ENCODE peak calls at places on chromosome 17, in ten cellular contexts. M is lower lobe of right lung, D is fibroblast of the conjunctiva, Y is left cardiac atrium, C is HuH-7, B is activated T-cell treated with anti-CD3 and anti-CD28 coated beads for 1 hour, S is T-cell, Q is A549, H is GM19239, I is neuronal stem cell. L is an unnamed sample.

GRCh38 chr17:74864866-74865395 is 5.2 kb upstream of the GRIN2C start:
- DNase-seq in M (peak), D (peak), Y (peak), C (peak), B (peak), S (peak), Q (peak), H (peak), I (peak), L (peak)

GRCh38 chr17:42421479-42422332 is 1.4 kb downstream of the CAVIN1 start:
- DNase-seq in M (peak), D (peak), Y (peak), C (no peak), B (no peak), S (no peak), Q (no peak), H (no peak), I (no peak), L (no peak)

GRCh38 chr17:18961634-18962493 is 9.9 kb downstream of the SLC5A10 start:
- DNase-seq in M (no peak), D (no peak), Y (no peak), C (no peak), B (no peak), S (no peak), Q (peak), H (no peak), I (no peak), L (no peak)

GRCh38 chr17:81222906-81223757 is at the start of gene CEP131:
- DNase-seq in M (peak), D (peak), Y (peak), C (peak), B (peak), S (peak), Q (peak), H (peak), I (peak), L (peak)

GRCh38 chr17:19409509-19409908 is 1.5 kb upstream of the RNF112 start:
- DNase-seq in M (no peak), D (no peak), Y (no peak), C (no peak), B (no peak), S (no peak), Q (no peak), H (no peak), I (no peak), L (no peak)

GRCh38 chr17:62950067-62950466 is 16.0 kb upstream of the TANC2 start:
- DNase-seq in M (peak), D (peak), Y (peak), C (no peak), B (no peak), S (no peak), Q (peak), H (no peak), I (no peak), L (peak)

GRCh38 chr17:39868554-39868942 is 546 bp downstream of the ZPBP2 start:
- DNase-seq in M (no peak), D (no peak), Y (no peak), C (no peak), B (no peak), S (no peak), Q (no peak), H (no peak), I (no peak), L (no peak)

GRCh38 chr17:6254036-6254435 is 180.9 kb downstream of the AIPL1 start:
- DNase-seq in M (no peak), D (no peak), Y (no peak), C (no peak), B (no peak), S (no peak), Q (no peak), H (no peak), I (no peak), L (no peak)

GRCh38 chr17:1590031-1590746 is 27.6 kb upstream of the PITPNA start:
- DNase-seq in M (peak), D (peak), Y (peak), C (peak), B (no peak), S (no peak), Q (peak), H (no peak), I (no peak), L (peak)

GRCh38 chr17:64781810-64782555 is 119.9 kb upstream of the SMURF2 start:
- DNase-seq in M (no peak), D (no peak), Y (no peak), C (no peak), B (no peak), S (no peak), Q (no peak), H (no peak), I (no peak), L (no peak)

GRCh38 chr17:41013606-41014005 is 4.7 kb upstream of the KRTAP3-1 start:
- DNase-seq in M (no peak), D (peak), Y (no peak), C (no peak), B (no peak), S (no peak), Q (no peak), H (no peak), I (no peak), L (no peak)

GRCh38 chr17:69060835-69061234 is at the start of gene ABCA9:
- DNase-seq in M (no peak), D (peak), Y (no peak), C (no peak), B (no peak), S (no peak), Q (no peak), H (no peak), I (no peak), L (no peak)

GRCh38 chr17:43515641-43516040 is 30.5 kb downstream of the ETV4 start:
- DNase-seq in M (no peak), D (no peak), Y (no peak), C (no peak), B (no peak), S (no peak), Q (no peak), H (no peak), I (no peak), L (no peak)

GRCh38 chr17:14699569-14700190 is 398.8 kb downstream of the HS3ST3B1 start:
- DNase-seq in M (no peak), D (no peak), Y (no peak), C (peak), B (no peak), S (no peak), Q (peak), H (no peak), I (peak), L (no peak)

GRCh38 chr17:83053779-83054451 is 25.5 kb upstream of the METRNL start:
- DNase-seq in M (peak), D (no peak), Y (peak), C (no peak), B (no peak), S (peak), Q (no peak), H (no peak), I (no peak), L (peak)

GRCh38 chr17:34499576-34499975 is 79.8 kb upstream of the TMEM132E start:
- DNase-seq in M (no peak), D (no peak), Y (no peak), C (peak), B (no peak), S (no peak), Q (peak), H (no peak), I (peak), L (peak)

GRCh38 chr17:1733759-1734158 is 8.9 kb upstream of the SERPINF2 start:
- DNase-seq in M (no peak), D (no peak), Y (peak), C (no peak), B (no peak), S (no peak), Q (no peak), H (no peak), I (no peak), L (no peak)

GRCh38 chr17:47990962-47991731 is 20.2 kb downstream of the CDK5RAP3 start:
- DNase-seq in M (no peak), D (no peak), Y (no peak), C (no peak), B (no peak), S (no peak), Q (no peak), H (no peak), I (peak), L (no peak)

GRCh38 chr17:4479982-4480751 is 18.5 kb upstream of the SPNS2 start:
- DNase-seq in M (no peak), D (no peak), Y (no peak), C (no peak), B (no peak), S (no peak), Q (no peak), H (no peak), I (no peak), L (peak)

GRCh38 chr17:82648761-82649474 is 674 bp upstream of the WDR45B start:
- DNase-seq in M (peak), D (no peak), Y (peak), C (peak), B (no peak), S (no peak), Q (peak), H (peak), I (peak), L (no peak)

GRCh38 chr17:15999974-16000827 is 577 bp downstream of the TTC19 start:
- DNase-seq in M (no peak), D (no peak), Y (peak), C (no peak), B (peak), S (no peak), Q (peak), H (no peak), I (no peak), L (peak)

L was measured in small intestine.